ENCODE peak calls at places on chromosomes 7 and 10, in eight cellular contexts. M is right cardiac atrium; V is CD4-positive, CD25-positive, alpha-beta regulatory T cell; L is colonic mucosa; H is mesendoderm; X is Karpas-422; T is body of pancreas; E is brain microvascular endothelial cell. Z is an unnamed sample.

GRCh38 chr10:1737222-1738061 is at the start of gene ADARB2:
- DNase-seq in M (no peak), T (peak; percentile 39), X (no peak), V (no peak), H (peak; percentile 95), L (no peak), E (peak; percentile 1), Z (peak; percentile 38)

GRCh38 chr10:90051474-90051873 is 350.1 kb downstream of the KIF20B start:
- DNase-seq in X (no peak), H (no peak), E (no peak), M (peak; percentile 46), T (no peak), L (no peak), V (no peak), Z (no peak)

GRCh38 chr10:86752311-86752710 is 4.1 kb upstream of the BMPR1A start:
- DNase-seq in E (no peak), T (no peak), V (no peak), H (peak; percentile 42), X (no peak), L (peak; percentile 71), M (no peak), Z (no peak)

GRCh38 chr7:45072131-45073030 is 16.4 kb downstream of the NACAD start:
- DNase-seq in V (no peak), E (no peak), M (no peak), X (no peak), T (no peak), H (peak; percentile 37), L (no peak), Z (no peak)

GRCh38 chr7:154879629-154880028 is 123.3 kb downstream of the PAXIP1 start:
- DNase-seq in T (no peak), V (no peak), H (no peak), X (no peak), E (no peak), L (peak; percentile 25), M (no peak), Z (no peak)

GRCh38 chr7:116426428-116427156 is 72.9 kb upstream of the CAV2 start:
- DNase-seq in X (no peak), H (peak; percentile 81), L (peak; percentile 55), V (no peak), T (no peak), E (peak; percentile 81), M (no peak), Z (no peak)

GRCh38 chr7:6691103-6691502 is 15.6 kb downstream of the ZNF12 start:
- DNase-seq in X (peak; percentile 44), V (no peak), H (peak; percentile 29), E (no peak), M (no peak), T (no peak), L (no peak), Z (no peak)

GRCh38 chr10:5622186-5622585 is 44.2 kb downstream of the ASB13 start:
- DNase-seq in T (no peak), H (no peak), L (no peak), E (no peak), M (peak; percentile 14), X (no peak), V (no peak), Z (no peak)

GRCh38 chr7:55977831-55978230 is 13.4 kb downstream of the NIPSNAP2 start:
- DNase-seq in M (no peak), V (no peak), H (no peak), T (no peak), X (no peak), E (peak; percentile 86), L (no peak), Z (no peak)

GRCh38 chr7:108253275-108254044 is 123.3 kb upstream of the LAMB4 start:
- DNase-seq in T (no peak), X (no peak), H (no peak), L (no peak), V (no peak), E (peak; percentile 54), M (no peak), Z (no peak)

GRCh38 chr7:45176886-45177731 is 19.5 kb downstream of the RAMP3 start:
- DNase-seq in T (no peak), M (peak; percentile 32), L (no peak), X (no peak), E (no peak), V (no peak), H (no peak), Z (no peak)

GRCh38 chr10:112071596-112072133 is 111.9 kb downstream of the GPAM start:
- DNase-seq in H (no peak), X (no peak), V (no peak), T (no peak), L (no peak), E (no peak), M (no peak), Z (no peak)

GRCh38 chr7:142030846-142031245 is 35.2 kb downstream of the MGAM start:
- DNase-seq in E (no peak), M (no peak), T (no peak), X (no peak), L (no peak), H (no peak), V (no peak), Z (no peak)

DNA sequence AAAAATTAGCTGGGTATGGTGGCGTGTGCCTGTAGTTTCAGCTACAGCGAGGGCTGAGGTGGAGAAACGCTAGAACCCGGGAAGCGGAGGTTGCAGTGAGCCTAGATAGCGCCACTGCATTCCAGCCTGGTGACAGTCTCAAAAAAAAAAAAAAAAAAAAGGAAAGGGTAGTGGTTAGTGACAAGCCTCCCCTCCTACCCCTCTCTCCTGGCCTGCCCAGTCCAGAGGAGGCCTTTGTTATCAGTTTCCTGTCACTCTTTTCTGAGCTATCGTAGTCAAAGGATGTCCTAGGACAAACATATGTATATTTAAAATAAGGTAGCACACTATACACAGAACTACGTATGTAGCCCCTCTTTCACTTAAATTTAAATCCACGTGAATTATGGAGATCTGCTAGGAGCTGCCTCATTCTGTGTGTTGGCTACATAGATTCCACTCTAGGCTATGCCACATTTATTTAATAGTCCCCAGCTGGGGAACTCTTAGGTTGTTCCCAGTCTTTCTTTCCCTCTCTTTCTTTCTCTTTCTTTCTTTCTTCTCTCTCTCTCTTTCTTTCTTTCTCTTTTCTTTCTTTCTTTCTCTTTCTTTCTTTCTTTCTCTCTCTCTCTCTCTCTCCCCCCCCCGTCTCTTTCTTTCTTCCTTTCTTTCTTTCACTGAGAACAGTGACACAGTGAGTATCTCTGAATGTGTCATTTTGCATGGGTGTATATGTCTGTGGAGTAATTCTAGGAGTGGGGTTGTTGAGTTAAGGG is 3.9 kb downstream of the TSPAN15 start:
- DNase-seq in T (no peak), X (no peak), M (no peak), V (no peak), L (no peak), H (no peak), E (no peak), Z (no peak)
- H3K27ac ChIP-seq in T (no peak overlapping the region), X (no peak overlapping the region), M (no peak overlapping the region), V (no peak overlapping the region), L (no peak overlapping the region), H (no peak overlapping the region), E (no peak overlapping the region), Z (no peak overlapping the region)

DNA sequence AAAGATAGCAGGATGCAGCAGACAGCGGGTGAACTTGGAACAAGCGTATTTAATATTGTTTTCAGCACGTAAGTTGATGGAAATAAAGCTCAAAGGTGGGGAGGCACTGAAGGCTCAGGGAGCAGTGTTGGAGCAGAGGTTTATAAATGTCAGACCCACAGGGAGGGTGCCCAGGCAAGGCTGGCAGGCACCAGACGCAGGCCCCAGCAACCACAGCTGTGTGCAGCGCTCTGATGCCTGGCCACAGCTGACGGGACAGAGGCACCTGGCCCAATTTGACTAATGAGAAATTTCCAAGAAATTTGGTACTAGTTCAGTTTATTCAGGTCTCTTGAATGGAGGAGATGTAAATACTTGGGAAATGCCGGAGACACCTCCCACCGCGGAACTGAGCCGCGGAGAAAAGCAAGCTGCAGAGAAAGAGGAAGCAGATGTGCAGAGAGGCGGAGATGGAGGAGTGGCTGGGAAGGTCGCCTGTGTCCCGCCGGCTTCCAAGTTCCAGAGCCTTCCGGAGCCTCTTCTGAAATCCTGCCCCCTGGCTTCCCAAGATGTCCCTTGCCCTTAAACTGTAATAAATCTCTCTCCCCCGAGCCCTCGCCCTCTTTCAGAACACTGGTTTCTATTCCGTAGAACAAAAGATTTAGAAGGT is 38.3 kb upstream of the PLXNA4 start:
- DNase-seq in X (no peak), M (peak; percentile 73), E (no peak), T (no peak), V (no peak), L (peak; percentile 31), H (peak; percentile 87), Z (peak; percentile 51)
- H3K4me3 ChIP-seq in X (no peak overlapping the region), M (peak overlapping the region; percentile 39), E (peak overlapping the region; percentile 32), T (no peak overlapping the region), V (no peak overlapping the region), L (no peak overlapping the region), H (peak overlapping the region; percentile 45), Z (peak overlapping the region; percentile 10)

GRCh38 chr10:95500097-95500496 is 61.1 kb downstream of the SORBS1 start:
- DNase-seq in H (no peak), L (no peak), V (no peak), E (no peak), X (no peak), T (no peak), M (no peak), Z (no peak)

GRCh38 chr10:95502377-95502776 is 58.8 kb downstream of the SORBS1 start:
- DNase-seq in L (no peak), H (no peak), T (no peak), M (no peak), E (no peak), V (no peak), X (no peak), Z (no peak)

GRCh38 chr10:95503012-95503411 is 58.2 kb downstream of the SORBS1 start:
- DNase-seq in X (no peak), H (no peak), E (no peak), T (no peak), M (no peak), V (no peak), L (no peak), Z (no peak)

GRCh38 chr10:95500649-95501048 is 60.5 kb downstream of the SORBS1 start:
- DNase-seq in E (no peak), H (no peak), M (no peak), T (no peak), V (no peak), L (no peak), X (no peak), Z (no peak)

DNA sequence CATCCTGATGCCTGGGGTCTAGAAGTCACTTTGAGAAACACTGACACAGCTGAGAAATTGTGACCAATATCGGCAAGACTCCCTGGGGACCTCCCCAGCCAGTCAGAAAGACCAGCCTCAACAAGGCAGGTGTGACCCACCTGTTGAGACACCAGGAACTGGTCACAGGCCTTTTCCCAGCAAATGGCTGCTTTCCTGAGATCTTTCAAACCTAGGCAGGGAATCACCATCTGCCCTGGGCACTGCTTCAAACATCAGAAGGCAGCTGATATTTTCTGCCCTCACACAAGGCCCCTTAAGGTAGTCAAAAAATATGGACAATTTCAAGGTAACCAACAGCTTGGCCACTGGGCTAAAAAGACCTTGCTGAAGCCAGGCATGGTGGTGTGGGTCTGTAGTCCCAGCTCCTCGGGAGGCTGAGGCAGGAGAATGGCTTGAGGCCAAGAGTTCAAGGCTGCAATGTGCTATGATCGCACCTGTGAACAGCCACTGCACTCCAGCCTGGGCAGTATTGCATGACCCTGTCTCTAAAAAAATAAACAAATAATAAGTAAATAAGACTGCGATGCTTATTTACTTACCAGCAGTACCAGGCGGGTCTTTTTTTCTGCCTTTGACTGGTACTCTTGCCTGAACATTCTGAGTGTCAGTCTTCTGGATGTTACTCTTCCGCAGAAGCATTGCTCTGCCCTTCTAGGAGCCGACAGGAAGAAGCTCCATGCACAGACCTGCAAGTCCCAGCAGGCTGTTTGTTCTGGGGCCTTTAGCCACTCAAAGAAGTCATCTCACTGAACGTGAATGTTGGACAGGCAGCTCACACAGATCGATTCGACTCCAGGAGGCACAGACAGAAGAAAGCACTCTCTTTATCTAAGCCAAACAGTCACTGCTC is 59.7 kb downstream of the SORBS1 start:
- DNase-seq in M (no peak), H (no peak), E (no peak), X (no peak), T (no peak), V (no peak), L (no peak), Z (no peak)
- H3K27ac ChIP-seq in M (peak overlapping the region; percentile 55), H (no peak overlapping the region), E (no peak overlapping the region), X (no peak overlapping the region), T (peak overlapping the region; percentile 27), V (no peak overlapping the region), L (no peak overlapping the region), Z (no peak overlapping the region)

GRCh38 chr7:30029696-30030095 is 1.5 kb downstream of the PLEKHA8 start:
- DNase-seq in T (no peak), X (peak; percentile 78), M (no peak), H (no peak), V (peak; percentile 22), E (no peak), L (peak; percentile 37), Z (no peak)
- H3K4me3 ChIP-seq in T (peak overlapping the region; percentile 89), X (peak overlapping the region; percentile 76), M (peak overlapping the region; percentile 96), H (no peak overlapping the region), V (peak overlapping the region; percentile 86), E (peak overlapping the region; percentile 66), L (peak overlapping the region; percentile 93), Z (no peak overlapping the region)

Z was measured in testis.